ENCODE peak calls at places on chromosomes 6 and 20, in six cellular contexts. T is left cardiac atrium, P is left ventricle myocardium superior, N is right cardiac atrium, Z is heart right ventricle, F is HepG2. D is an unnamed sample.

GRCh38 chr20:8414611-8415274 is 282.7 kb downstream of the PLCB1 start:
- ATAC-seq in T (no peak), P (peak), N (peak), Z (no peak), F (peak), D (no peak)

GRCh38 chr6:140071115-140071514 is 696.7 kb upstream of the CITED2 start:
- ATAC-seq in T (no peak), P (peak), N (no peak), Z (no peak), F (no peak), D (no peak)

GRCh38 chr6:49556429-49556837 is 6.0 kb downstream of the C6orf141 start:
- ATAC-seq in T (no peak), P (no peak), N (peak), Z (no peak), F (peak), D (peak)

GRCh38 chr20:18853946-18854646 is 40.5 kb downstream of the SCP2D1 start:
- ATAC-seq in T (no peak), P (no peak), N (no peak), Z (no peak), F (no peak), D (no peak)

GRCh38 chr6:12950879-12951814 is 234.6 kb downstream of the PHACTR1 start:
- ATAC-seq in T (no peak), P (peak), N (no peak), Z (peak), F (no peak), D (no peak)

GRCh38 chr6:3230275-3231212 is 3.1 kb upstream of the TUBB2B start:
- ATAC-seq in T (peak), P (no peak), N (no peak), Z (no peak), F (no peak), D (no peak)

GRCh38 chr20:19748687-19749086 is 9.4 kb upstream of the RIN2 start:
- ATAC-seq in T (no peak), P (no peak), N (no peak), Z (no peak), F (no peak), D (no peak)

GRCh38 chr20:34337982-34338756 is 24.9 kb upstream of the ITCH start:
- ATAC-seq in T (no peak), P (no peak), N (no peak), Z (no peak), F (no peak), D (no peak)

GRCh38 chr6:109449789-109450673 is 5.5 kb downstream of the MICAL1 start:
- ATAC-seq in T (peak), P (no peak), N (no peak), Z (no peak), F (no peak), D (peak)

GRCh38 chr6:17280138-17280537 is 1.0 kb upstream of the RBM24 start:
- ATAC-seq in T (peak), P (peak), N (no peak), Z (peak), F (no peak), D (no peak)